ENCODE peak calls at places on chromosomes 4 and X, in nine cellular contexts. One of them, this sample, is unnamed.
A peak's percentile ranks its signal among the peaks of the same experiment; 100 is the strongest.

GRCh38 chr4:13527983-13528822 is 16.1 kb downstream of the NKX3-2 start:
- DNase-seq in heart right ventricle: no peak
- DNase-seq in nephron progenitor cell: no peak
- DNase-seq in upper lobe of right lung: no peak
- DNase-seq in left ventricle myocardium inferior: no peak
- DNase-seq in uterus: no peak
- DNase-seq in adrenal gland: no peak
- DNase-seq in fibroblast of lung: no peak
- DNase-seq in stomach: no peak
- DNase-seq in this sample: no peak

GRCh38 chrX:49226946-49227345 is 6.2 kb downstream of the CACNA1F start:
- DNase-seq in heart right ventricle: no peak
- DNase-seq in nephron progenitor cell: no peak
- DNase-seq in upper lobe of right lung: no peak
- DNase-seq in left ventricle myocardium inferior: no peak
- DNase-seq in uterus: no peak
- DNase-seq in adrenal gland: no peak
- DNase-seq in fibroblast of lung: no peak
- DNase-seq in stomach: no peak
- DNase-seq in this sample: no peak

GRCh38 chrX:734411-734810 is 103.8 kb downstream of the SHOX start:
- DNase-seq in heart right ventricle: no peak
- DNase-seq in nephron progenitor cell: no peak
- DNase-seq in upper lobe of right lung: peak; percentile 45
- DNase-seq in left ventricle myocardium inferior: no peak
- DNase-seq in uterus: no peak
- DNase-seq in adrenal gland: no peak
- DNase-seq in fibroblast of lung: no peak
- DNase-seq in stomach: no peak
- DNase-seq in this sample: no peak

GRCh38 chr4:99405433-99406115 is 29.6 kb downstream of the ADH7 start:
- DNase-seq in heart right ventricle: peak; percentile 73
- DNase-seq in nephron progenitor cell: peak; percentile 80
- DNase-seq in upper lobe of right lung: no peak
- DNase-seq in left ventricle myocardium inferior: peak; percentile 25
- DNase-seq in uterus: peak; percentile 80
- DNase-seq in adrenal gland: peak; percentile 68
- DNase-seq in fibroblast of lung: peak; percentile 65
- DNase-seq in stomach: peak; percentile 74
- DNase-seq in this sample: no peak

GRCh38 chr4:150906987-150907633 is 108.0 kb downstream of the LRBA start:
- DNase-seq in heart right ventricle: peak; percentile 8
- DNase-seq in nephron progenitor cell: no peak
- DNase-seq in upper lobe of right lung: no peak
- DNase-seq in left ventricle myocardium inferior: no peak
- DNase-seq in uterus: no peak
- DNase-seq in adrenal gland: no peak
- DNase-seq in fibroblast of lung: peak; percentile 2
- DNase-seq in stomach: no peak
- DNase-seq in this sample: no peak

GRCh38 chr4:83369825-83370639 is 35.4 kb upstream of the HPSE start:
- DNase-seq in heart right ventricle: no peak
- DNase-seq in nephron progenitor cell: no peak
- DNase-seq in upper lobe of right lung: no peak
- DNase-seq in left ventricle myocardium inferior: no peak
- DNase-seq in uterus: no peak
- DNase-seq in adrenal gland: no peak
- DNase-seq in fibroblast of lung: peak; percentile 25
- DNase-seq in stomach: no peak
- DNase-seq in this sample: no peak

GRCh38 chr4:13159041-13159620 is 325.0 kb downstream of the RAB28 start:
- DNase-seq in heart right ventricle: no peak
- DNase-seq in nephron progenitor cell: no peak
- DNase-seq in upper lobe of right lung: no peak
- DNase-seq in left ventricle myocardium inferior: no peak
- DNase-seq in uterus: no peak
- DNase-seq in adrenal gland: no peak
- DNase-seq in fibroblast of lung: peak; percentile 58
- DNase-seq in stomach: no peak
- DNase-seq in this sample: no peak

GRCh38 chr4:158159054-158159717 is 13.6 kb downstream of the GASK1B start:
- DNase-seq in heart right ventricle: no peak
- DNase-seq in nephron progenitor cell: no peak
- DNase-seq in upper lobe of right lung: no peak
- DNase-seq in left ventricle myocardium inferior: no peak
- DNase-seq in uterus: no peak
- DNase-seq in adrenal gland: no peak
- DNase-seq in fibroblast of lung: peak; percentile 96
- DNase-seq in stomach: no peak
- DNase-seq in this sample: no peak

GRCh38 chrX:123084797-123085196 is 99.3 kb upstream of the GRIA3 start:
- DNase-seq in heart right ventricle: no peak
- DNase-seq in nephron progenitor cell: no peak
- DNase-seq in upper lobe of right lung: no peak
- DNase-seq in left ventricle myocardium inferior: no peak
- DNase-seq in uterus: no peak
- DNase-seq in adrenal gland: no peak
- DNase-seq in fibroblast of lung: peak; percentile 89
- DNase-seq in stomach: no peak
- DNase-seq in this sample: no peak

GRCh38 chr4:185987976-185988627 is 80.9 kb upstream of the TLR3 start:
- DNase-seq in heart right ventricle: no peak
- DNase-seq in nephron progenitor cell: no peak
- DNase-seq in upper lobe of right lung: no peak
- DNase-seq in left ventricle myocardium inferior: no peak
- DNase-seq in uterus: no peak
- DNase-seq in adrenal gland: no peak
- DNase-seq in fibroblast of lung: peak; percentile 25
- DNase-seq in stomach: no peak
- DNase-seq in this sample: no peak

GRCh38 chrX:40174594-40175415 is 77.0 kb upstream of the BCOR start:
- DNase-seq in heart right ventricle: no peak
- DNase-seq in nephron progenitor cell: peak; percentile 62
- DNase-seq in upper lobe of right lung: peak; percentile 76
- DNase-seq in left ventricle myocardium inferior: no peak
- DNase-seq in uterus: peak; percentile 56
- DNase-seq in adrenal gland: peak; percentile 67
- DNase-seq in fibroblast of lung: peak; percentile 66
- DNase-seq in stomach: peak; percentile 51
- DNase-seq in this sample: no peak

GRCh38 chr4:60890743-60891142 is 309.4 kb upstream of the ADGRL3 start:
- DNase-seq in heart right ventricle: no peak
- DNase-seq in nephron progenitor cell: no peak
- DNase-seq in upper lobe of right lung: no peak
- DNase-seq in left ventricle myocardium inferior: no peak
- DNase-seq in uterus: no peak
- DNase-seq in adrenal gland: no peak
- DNase-seq in fibroblast of lung: no peak
- DNase-seq in stomach: no peak
- DNase-seq in this sample: no peak

GRCh38 chr4:24203896-24204295 is 314.0 kb upstream of the PPARGC1A start:
- DNase-seq in heart right ventricle: no peak
- DNase-seq in nephron progenitor cell: no peak
- DNase-seq in upper lobe of right lung: no peak
- DNase-seq in left ventricle myocardium inferior: no peak
- DNase-seq in uterus: no peak
- DNase-seq in adrenal gland: no peak
- DNase-seq in fibroblast of lung: no peak
- DNase-seq in stomach: no peak
- DNase-seq in this sample: no peak

GRCh38 chr4:133151681-133152329 is 2.7 kb downstream of the PCDH10 start:
- DNase-seq in heart right ventricle: no peak
- DNase-seq in nephron progenitor cell: peak; percentile 70
- DNase-seq in upper lobe of right lung: no peak
- DNase-seq in left ventricle myocardium inferior: no peak
- DNase-seq in uterus: no peak
- DNase-seq in adrenal gland: no peak
- DNase-seq in fibroblast of lung: peak; percentile 64
- DNase-seq in stomach: no peak
- DNase-seq in this sample: no peak

GRCh38 chr4:183631577-183632198 is 27.3 kb downstream of the RWDD4 start:
- DNase-seq in heart right ventricle: no peak
- DNase-seq in nephron progenitor cell: no peak
- DNase-seq in upper lobe of right lung: no peak
- DNase-seq in left ventricle myocardium inferior: no peak
- DNase-seq in uterus: no peak
- DNase-seq in adrenal gland: peak; percentile 50
- DNase-seq in fibroblast of lung: no peak
- DNase-seq in stomach: no peak
- DNase-seq in this sample: no peak

GRCh38 chrX:48083212-48083611 is 11.8 kb upstream of the ZNF630 start:
- DNase-seq in heart right ventricle: peak; percentile 25
- DNase-seq in nephron progenitor cell: peak; percentile 42
- DNase-seq in upper lobe of right lung: no peak
- DNase-seq in left ventricle myocardium inferior: peak; percentile 13
- DNase-seq in uterus: no peak
- DNase-seq in adrenal gland: peak; percentile 28
- DNase-seq in fibroblast of lung: peak; percentile 29
- DNase-seq in stomach: peak; percentile 41
- DNase-seq in this sample: no peak

DNA sequence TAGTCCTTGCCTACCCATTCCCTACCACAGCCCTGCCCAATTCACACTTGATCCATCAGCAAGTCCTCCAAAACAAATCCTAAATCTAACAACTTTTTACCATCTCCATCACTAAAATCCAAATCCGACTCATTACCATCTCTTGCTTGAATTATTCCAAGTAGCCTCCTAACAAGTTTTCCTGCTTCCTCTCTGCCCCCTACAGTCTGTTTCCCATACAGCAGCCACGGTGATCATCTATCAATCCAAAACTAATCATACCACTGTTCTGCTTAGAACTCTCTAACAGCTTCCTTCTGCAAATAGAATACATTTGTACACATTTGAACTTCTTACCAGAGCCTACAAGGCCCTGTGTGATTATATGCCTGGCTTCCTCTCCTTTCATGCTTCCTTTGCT is 133.0 kb downstream of the SHROOM4 start:
- DNase-seq in heart right ventricle: no peak
- DNase-seq in nephron progenitor cell: peak; percentile 10
- DNase-seq in upper lobe of right lung: no peak
- DNase-seq in left ventricle myocardium inferior: no peak
- DNase-seq in uterus: no peak
- DNase-seq in adrenal gland: no peak
- DNase-seq in fibroblast of lung: no peak
- DNase-seq in stomach: no peak
- DNase-seq in this sample: no peak
- TF ChIP-seq CTCF in heart right ventricle: peak; percentile 18
- TF ChIP-seq CTCF in nephron progenitor cell: peak; percentile 33
- TF ChIP-seq CTCF in upper lobe of right lung: peak; percentile 31
- TF ChIP-seq CTCF in left ventricle myocardium inferior: peak; percentile 57
- TF ChIP-seq CTCF in uterus: peak; percentile 14
- TF ChIP-seq CTCF in adrenal gland: no peak
- TF ChIP-seq CTCF in fibroblast of lung: peak; percentile 22
- TF ChIP-seq CTCF in stomach: no peak
- TF ChIP-seq CTCF in this sample: no peak

GRCh38 chr4:181301735-181302380 is 941.3 kb upstream of the TENM3 start:
- DNase-seq in heart right ventricle: no peak
- DNase-seq in nephron progenitor cell: peak; percentile 55
- DNase-seq in upper lobe of right lung: peak; percentile 66
- DNase-seq in left ventricle myocardium inferior: peak; percentile 20
- DNase-seq in uterus: no peak
- DNase-seq in adrenal gland: no peak
- DNase-seq in fibroblast of lung: peak; percentile 18
- DNase-seq in stomach: peak; percentile 59
- DNase-seq in this sample: no peak
- TF ChIP-seq CTCF in heart right ventricle: no peak
- TF ChIP-seq CTCF in nephron progenitor cell: peak; percentile 59
- TF ChIP-seq CTCF in upper lobe of right lung: peak; percentile 52
- TF ChIP-seq CTCF in left ventricle myocardium inferior: peak; percentile 52
- TF ChIP-seq CTCF in uterus: no peak
- TF ChIP-seq CTCF in adrenal gland: no peak
- TF ChIP-seq CTCF in fibroblast of lung: peak; percentile 66
- TF ChIP-seq CTCF in stomach: peak; percentile 53
- TF ChIP-seq CTCF in this sample: peak; percentile 36

GRCh38 chr4:7964459-7964858 is 24.8 kb upstream of the AFAP1 start:
- DNase-seq in heart right ventricle: no peak
- DNase-seq in nephron progenitor cell: no peak
- DNase-seq in upper lobe of right lung: no peak
- DNase-seq in left ventricle myocardium inferior: no peak
- DNase-seq in uterus: no peak
- DNase-seq in adrenal gland: no peak
- DNase-seq in fibroblast of lung: no peak
- DNase-seq in stomach: no peak
- DNase-seq in this sample: no peak

GRCh38 chr4:7963691-7964090 is 24.0 kb upstream of the AFAP1 start:
- DNase-seq in heart right ventricle: no peak
- DNase-seq in nephron progenitor cell: no peak
- DNase-seq in upper lobe of right lung: no peak
- DNase-seq in left ventricle myocardium inferior: no peak
- DNase-seq in uterus: no peak
- DNase-seq in adrenal gland: no peak
- DNase-seq in fibroblast of lung: no peak
- DNase-seq in stomach: no peak
- DNase-seq in this sample: no peak

GRCh38 chr4:7967063-7967440 is 27.4 kb upstream of the AFAP1 start:
- DNase-seq in heart right ventricle: no peak
- DNase-seq in nephron progenitor cell: no peak
- DNase-seq in upper lobe of right lung: no peak
- DNase-seq in left ventricle myocardium inferior: no peak
- DNase-seq in uterus: no peak
- DNase-seq in adrenal gland: no peak
- DNase-seq in fibroblast of lung: no peak
- DNase-seq in stomach: no peak
- DNase-seq in this sample: no peak

GRCh38 chr4:7966281-7967062 is 26.8 kb upstream of the AFAP1 start:
- DNase-seq in heart right ventricle: no peak
- DNase-seq in nephron progenitor cell: no peak
- DNase-seq in upper lobe of right lung: no peak
- DNase-seq in left ventricle myocardium inferior: no peak
- DNase-seq in uterus: no peak
- DNase-seq in adrenal gland: no peak
- DNase-seq in fibroblast of lung: no peak
- DNase-seq in stomach: no peak
- DNase-seq in this sample: no peak

GRCh38 chr4:7964890-7965662 is 25.4 kb upstream of the AFAP1 start:
- DNase-seq in heart right ventricle: peak; percentile 51
- DNase-seq in nephron progenitor cell: no peak
- DNase-seq in upper lobe of right lung: no peak
- DNase-seq in left ventricle myocardium inferior: peak; percentile 60
- DNase-seq in uterus: peak; percentile 80
- DNase-seq in adrenal gland: no peak
- DNase-seq in fibroblast of lung: peak; percentile 64
- DNase-seq in stomach: no peak
- DNase-seq in this sample: no peak
- TF ChIP-seq CTCF in heart right ventricle: no peak
- TF ChIP-seq CTCF in nephron progenitor cell: no peak
- TF ChIP-seq CTCF in upper lobe of right lung: no peak
- TF ChIP-seq CTCF in left ventricle myocardium inferior: no peak
- TF ChIP-seq CTCF in uterus: no peak
- TF ChIP-seq CTCF in adrenal gland: no peak
- TF ChIP-seq CTCF in fibroblast of lung: no peak
- TF ChIP-seq CTCF in stomach: no peak
- TF ChIP-seq CTCF in this sample: no peak

DNA sequence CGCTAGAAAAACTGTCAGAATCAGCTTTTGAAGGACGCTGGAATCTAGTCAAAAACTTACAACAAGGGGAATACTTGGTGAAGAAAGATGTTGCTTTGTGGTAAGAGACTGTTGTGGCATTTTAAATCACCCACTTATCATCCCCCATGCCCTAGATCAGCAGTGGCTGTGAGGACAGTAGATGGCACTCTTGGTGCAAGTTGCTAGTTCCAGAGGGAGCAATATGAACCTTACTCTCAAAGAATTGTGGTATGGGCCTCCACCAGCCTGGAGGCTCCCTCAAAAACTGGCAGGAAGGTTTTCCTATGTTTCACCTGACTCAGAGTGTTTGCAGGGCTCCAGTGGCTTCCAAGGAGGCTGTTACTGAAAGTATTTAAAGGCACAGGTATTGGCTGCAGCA is 37.7 kb upstream of the SLC16A2 start:
- DNase-seq in heart right ventricle: peak; percentile 28
- DNase-seq in nephron progenitor cell: peak; percentile 16
- DNase-seq in upper lobe of right lung: no peak
- DNase-seq in left ventricle myocardium inferior: no peak
- DNase-seq in uterus: peak; percentile 21
- DNase-seq in adrenal gland: peak; percentile 37
- DNase-seq in fibroblast of lung: peak; percentile 55
- DNase-seq in stomach: peak; percentile 29
- DNase-seq in this sample: peak; percentile 20
- TF ChIP-seq CTCF in heart right ventricle: no peak
- TF ChIP-seq CTCF in nephron progenitor cell: peak; percentile 31
- TF ChIP-seq CTCF in upper lobe of right lung: peak; percentile 49
- TF ChIP-seq CTCF in left ventricle myocardium inferior: peak; percentile 60
- TF ChIP-seq CTCF in uterus: peak; percentile 46
- TF ChIP-seq CTCF in adrenal gland: no peak
- TF ChIP-seq CTCF in fibroblast of lung: peak; percentile 71
- TF ChIP-seq CTCF in stomach: no peak
- TF ChIP-seq CTCF in this sample: peak; percentile 49

This sample was measured in HFF-Myc.